ENCODE peak calls at places on chromosomes 7 and 10, in six cellular contexts. One of them, this sample, is unnamed.

GRCh38 chr7:157013602-157014549 is 3.4 kb upstream of the MNX1 start:
- ATAC-seq in A549: no peak
- ATAC-seq in upper lobe of left lung: no peak
- ATAC-seq in HepG2: peak; percentile 6
- ATAC-seq in GM12878: no peak
- ATAC-seq in K562: no peak
- ATAC-seq in this sample: no peak

GRCh38 chr10:77372400-77372799 is 265.2 kb downstream of the KCNMA1 start:
- ATAC-seq in K562: no peak
- ATAC-seq in A549: no peak
- ATAC-seq in GM12878: no peak
- ATAC-seq in upper lobe of left lung: no peak
- ATAC-seq in HepG2: no peak
- ATAC-seq in this sample: no peak

GRCh38 chr7:41096921-41097320 is 606.0 kb downstream of the INHBA start:
- ATAC-seq in HepG2: no peak
- ATAC-seq in upper lobe of left lung: no peak
- ATAC-seq in K562: no peak
- ATAC-seq in GM12878: no peak
- ATAC-seq in A549: no peak
- ATAC-seq in this sample: no peak

GRCh38 chr7:22943997-22944396 is 69.9 kb downstream of the HYCC1 start:
- ATAC-seq in HepG2: no peak
- ATAC-seq in A549: no peak
- ATAC-seq in upper lobe of left lung: no peak
- ATAC-seq in GM12878: no peak
- ATAC-seq in K562: peak; percentile 37
- ATAC-seq in this sample: peak; percentile 28

GRCh38 chr10:30784521-30784895 is 155.0 kb upstream of the LYZL2 start:
- ATAC-seq in A549: no peak
- ATAC-seq in GM12878: no peak
- ATAC-seq in K562: no peak
- ATAC-seq in upper lobe of left lung: no peak
- ATAC-seq in HepG2: no peak
- ATAC-seq in this sample: peak; percentile 31

GRCh38 chr7:17130281-17131059 is 168.0 kb upstream of the AHR start:
- ATAC-seq in HepG2: peak; percentile 96
- ATAC-seq in GM12878: no peak
- ATAC-seq in K562: no peak
- ATAC-seq in upper lobe of left lung: peak; percentile 77
- ATAC-seq in A549: peak; percentile 95
- ATAC-seq in this sample: peak; percentile 51

GRCh38 chr10:74586088-74586585 is 240.3 kb upstream of the KAT6B start:
- ATAC-seq in A549: peak; percentile 47
- ATAC-seq in HepG2: no peak
- ATAC-seq in GM12878: peak; percentile 62
- ATAC-seq in upper lobe of left lung: no peak
- ATAC-seq in K562: peak; percentile 44
- ATAC-seq in this sample: no peak

GRCh38 chr10:83917519-83918506 is 221.5 kb upstream of the GHITM start:
- ATAC-seq in GM12878: peak; percentile 93
- ATAC-seq in K562: peak; percentile 92
- ATAC-seq in upper lobe of left lung: no peak
- ATAC-seq in HepG2: peak; percentile 90
- ATAC-seq in A549: peak; percentile 80
- ATAC-seq in this sample: peak; percentile 48

GRCh38 chr7:37516610-37517108 is 68.0 kb upstream of the ELMO1 start:
- ATAC-seq in A549: peak; percentile 43
- ATAC-seq in upper lobe of left lung: no peak
- ATAC-seq in GM12878: no peak
- ATAC-seq in K562: no peak
- ATAC-seq in HepG2: no peak
- ATAC-seq in this sample: no peak

GRCh38 chr10:102611514-102612095 is 32.7 kb upstream of the TRIM8 start:
- ATAC-seq in GM12878: no peak
- ATAC-seq in upper lobe of left lung: no peak
- ATAC-seq in A549: no peak
- ATAC-seq in K562: no peak
- ATAC-seq in HepG2: no peak
- ATAC-seq in this sample: no peak

GRCh38 chr10:75294518-75294865 is 58.7 kb upstream of the COMTD1 start:
- ATAC-seq in upper lobe of left lung: peak; percentile 74
- ATAC-seq in HepG2: peak; percentile 68
- ATAC-seq in GM12878: peak; percentile 60
- ATAC-seq in A549: peak; percentile 69
- ATAC-seq in K562: peak; percentile 53
- ATAC-seq in this sample: peak; percentile 56

GRCh38 chr7:55121249-55121648 is 102.4 kb downstream of the EGFR start:
- ATAC-seq in GM12878: no peak
- ATAC-seq in K562: peak; percentile 24
- ATAC-seq in HepG2: no peak
- ATAC-seq in A549: no peak
- ATAC-seq in upper lobe of left lung: no peak
- ATAC-seq in this sample: peak; percentile 14

GRCh38 chr10:52226448-52226847 is 87.6 kb upstream of the DKK1 start:
- ATAC-seq in upper lobe of left lung: no peak
- ATAC-seq in K562: no peak
- ATAC-seq in GM12878: no peak
- ATAC-seq in HepG2: no peak
- ATAC-seq in A549: no peak
- ATAC-seq in this sample: no peak

GRCh38 chr7:92498557-92498956 is 20.8 kb upstream of the ERVW-1 start:
- ATAC-seq in upper lobe of left lung: no peak
- ATAC-seq in A549: no peak
- ATAC-seq in HepG2: no peak
- ATAC-seq in K562: no peak
- ATAC-seq in GM12878: no peak
- ATAC-seq in this sample: no peak

GRCh38 chr7:101547916-101548599 is 81.0 kb downstream of the MYL10 start:
- ATAC-seq in upper lobe of left lung: no peak
- ATAC-seq in A549: no peak
- ATAC-seq in K562: no peak
- ATAC-seq in GM12878: no peak
- ATAC-seq in HepG2: no peak
- ATAC-seq in this sample: no peak

GRCh38 chr7:99252166-99252895 is 20.3 kb upstream of the MYH16 start:
- ATAC-seq in HepG2: peak; percentile 60
- ATAC-seq in K562: peak; percentile 60
- ATAC-seq in upper lobe of left lung: no peak
- ATAC-seq in GM12878: no peak
- ATAC-seq in A549: no peak
- ATAC-seq in this sample: no peak

GRCh38 chr10:96616961-96617360 is 30.1 kb upstream of the TM9SF3 start:
- ATAC-seq in GM12878: no peak
- ATAC-seq in A549: no peak
- ATAC-seq in HepG2: no peak
- ATAC-seq in K562: no peak
- ATAC-seq in upper lobe of left lung: no peak
- ATAC-seq in this sample: no peak

GRCh38 chr10:75744242-75744641 is 312.8 kb downstream of the LRMDA start:
- ATAC-seq in A549: no peak
- ATAC-seq in upper lobe of left lung: no peak
- ATAC-seq in K562: no peak
- ATAC-seq in GM12878: no peak
- ATAC-seq in HepG2: no peak
- ATAC-seq in this sample: no peak

GRCh38 chr10:118966131-118967125 is 63.1 kb upstream of the NANOS1 start:
- ATAC-seq in HepG2: no peak
- ATAC-seq in K562: no peak
- ATAC-seq in A549: no peak
- ATAC-seq in GM12878: no peak
- ATAC-seq in upper lobe of left lung: no peak
- ATAC-seq in this sample: peak; percentile 41

GRCh38 chr10:122373713-122374112 is 795 bp upstream of the PLEKHA1 start:
- ATAC-seq in HepG2: peak; percentile 27
- ATAC-seq in upper lobe of left lung: peak; percentile 27
- ATAC-seq in GM12878: no peak
- ATAC-seq in A549: peak; percentile 31
- ATAC-seq in K562: no peak
- ATAC-seq in this sample: peak; percentile 0

GRCh38 chr10:51358227-51358626 is 283.9 kb downstream of the PRKG1 start:
- ATAC-seq in A549: no peak
- ATAC-seq in upper lobe of left lung: no peak
- ATAC-seq in GM12878: no peak
- ATAC-seq in HepG2: no peak
- ATAC-seq in K562: no peak
- ATAC-seq in this sample: no peak

GRCh38 chr7:141452911-141453310 is 98.3 kb upstream of the AGK start:
- ATAC-seq in GM12878: peak; percentile 21
- ATAC-seq in HepG2: no peak
- ATAC-seq in upper lobe of left lung: no peak
- ATAC-seq in A549: no peak
- ATAC-seq in K562: no peak
- ATAC-seq in this sample: no peak

GRCh38 chr7:33099154-33099940 is 9.9 kb downstream of the RP9 start:
- ATAC-seq in K562: no peak
- ATAC-seq in GM12878: no peak
- ATAC-seq in HepG2: no peak
- ATAC-seq in A549: no peak
- ATAC-seq in upper lobe of left lung: no peak
- ATAC-seq in this sample: no peak

GRCh38 chr7:22269963-22270362 is 87.0 kb downstream of the RAPGEF5 start:
- ATAC-seq in upper lobe of left lung: no peak
- ATAC-seq in A549: no peak
- ATAC-seq in HepG2: peak; percentile 39
- ATAC-seq in GM12878: no peak
- ATAC-seq in K562: no peak
- ATAC-seq in this sample: no peak

GRCh38 chr10:96313348-96313747 is 9.1 kb downstream of the DNTT start:
- ATAC-seq in A549: no peak
- ATAC-seq in upper lobe of left lung: no peak
- ATAC-seq in HepG2: no peak
- ATAC-seq in GM12878: no peak
- ATAC-seq in K562: no peak
- ATAC-seq in this sample: no peak

GRCh38 chr10:35607475-35608316 is 2.6 kb downstream of the GJD4 start:
- ATAC-seq in HepG2: no peak
- ATAC-seq in A549: peak; percentile 57
- ATAC-seq in GM12878: no peak
- ATAC-seq in upper lobe of left lung: peak; percentile 23
- ATAC-seq in K562: no peak
- ATAC-seq in this sample: peak; percentile 39

GRCh38 chr7:149306854-149307253 is 44.9 kb downstream of the ZNF783 start:
- ATAC-seq in A549: no peak
- ATAC-seq in upper lobe of left lung: no peak
- ATAC-seq in GM12878: no peak
- ATAC-seq in K562: no peak
- ATAC-seq in HepG2: no peak
- ATAC-seq in this sample: no peak

GRCh38 chr7:129168219-129168991 is 20.0 kb upstream of the SMO start:
- ATAC-seq in upper lobe of left lung: no peak
- ATAC-seq in HepG2: no peak
- ATAC-seq in A549: no peak
- ATAC-seq in K562: peak; percentile 36
- ATAC-seq in GM12878: no peak
- ATAC-seq in this sample: peak; percentile 13
- H3K4me3 ChIP-seq in upper lobe of left lung: no peak overlapping the region
- H3K4me3 ChIP-seq in HepG2: no peak overlapping the region
- H3K4me3 ChIP-seq in A549: no peak overlapping the region
- H3K4me3 ChIP-seq in K562: peak overlapping the region; percentile 25
- H3K4me3 ChIP-seq in GM12878: peak overlapping the region; percentile 52
- H3K4me3 ChIP-seq in this sample: no peak overlapping the region

GRCh38 chr10:124560377-124560776 is 98.8 kb downstream of the LHPP start:
- ATAC-seq in GM12878: no peak
- ATAC-seq in upper lobe of left lung: peak; percentile 46
- ATAC-seq in K562: no peak
- ATAC-seq in A549: no peak
- ATAC-seq in HepG2: no peak
- ATAC-seq in this sample: peak; percentile 93
- TF ChIP-seq EP300 in GM12878: no peak
- TF ChIP-seq EP300 in upper lobe of left lung: peak; percentile 44
- TF ChIP-seq EP300 in K562: no peak
- TF ChIP-seq EP300 in A549: no peak
- TF ChIP-seq EP300 in HepG2: no peak
- TF ChIP-seq EP300 in this sample: peak; percentile 83

GRCh38 chr10:1059902-1060301 is 3.7 kb downstream of the WDR37 start:
- ATAC-seq in K562: no peak
- ATAC-seq in upper lobe of left lung: no peak
- ATAC-seq in HepG2: no peak
- ATAC-seq in A549: no peak
- ATAC-seq in GM12878: no peak
- ATAC-seq in this sample: no peak

GRCh38 chr10:1054684-1055083 is 1.5 kb upstream of the WDR37 start:
- ATAC-seq in HepG2: no peak
- ATAC-seq in A549: no peak
- ATAC-seq in K562: no peak
- ATAC-seq in GM12878: no peak
- ATAC-seq in upper lobe of left lung: no peak
- ATAC-seq in this sample: no peak

GRCh38 chr10:1056326-1057105 is at the start of gene WDR37:
- ATAC-seq in GM12878: peak; percentile 94
- ATAC-seq in A549: peak; percentile 97
- ATAC-seq in upper lobe of left lung: peak; percentile 96
- ATAC-seq in HepG2: peak; percentile 96
- ATAC-seq in K562: peak; percentile 96
- ATAC-seq in this sample: peak; percentile 96

GRCh38 chr10:1057106-1057657 is 997 bp downstream of the WDR37 start:
- ATAC-seq in GM12878: peak; percentile 40
- ATAC-seq in HepG2: peak; percentile 39
- ATAC-seq in upper lobe of left lung: peak; percentile 40
- ATAC-seq in K562: peak; percentile 52
- ATAC-seq in A549: peak; percentile 52
- ATAC-seq in this sample: peak; percentile 2

GRCh38 chr10:1058017-1058416 is 1.8 kb downstream of the WDR37 start:
- ATAC-seq in A549: no peak
- ATAC-seq in K562: no peak
- ATAC-seq in GM12878: no peak
- ATAC-seq in upper lobe of left lung: no peak
- ATAC-seq in HepG2: peak; percentile 4
- ATAC-seq in this sample: no peak
- H3K4me3 ChIP-seq in A549: no peak overlapping the region
- H3K4me3 ChIP-seq in K562: peak overlapping the region; percentile 94
- H3K4me3 ChIP-seq in GM12878: peak overlapping the region; percentile 89
- H3K4me3 ChIP-seq in upper lobe of left lung: no peak overlapping the region
- H3K4me3 ChIP-seq in HepG2: peak overlapping the region; percentile 80
- H3K4me3 ChIP-seq in this sample: no peak overlapping the region

GRCh38 chr7:142777318-142777717 is 6.5 kb downstream of the PRSS2 start:
- ATAC-seq in A549: no peak
- ATAC-seq in upper lobe of left lung: no peak
- ATAC-seq in HepG2: no peak
- ATAC-seq in GM12878: no peak
- ATAC-seq in K562: no peak
- ATAC-seq in this sample: no peak

GRCh38 chr7:142774826-142775225 is 4.1 kb downstream of the PRSS2 start:
- ATAC-seq in upper lobe of left lung: no peak
- ATAC-seq in A549: no peak
- ATAC-seq in HepG2: no peak
- ATAC-seq in GM12878: no peak
- ATAC-seq in K562: no peak
- ATAC-seq in this sample: no peak

GRCh38 chr7:142773230-142773629 is 2.5 kb downstream of the PRSS2 start:
- ATAC-seq in A549: no peak
- ATAC-seq in HepG2: no peak
- ATAC-seq in K562: no peak
- ATAC-seq in GM12878: no peak
- ATAC-seq in upper lobe of left lung: no peak
- ATAC-seq in this sample: no peak

GRCh38 chr7:142773937-142774744 is 3.4 kb downstream of the PRSS2 start:
- ATAC-seq in upper lobe of left lung: no peak
- ATAC-seq in A549: no peak
- ATAC-seq in HepG2: no peak
- ATAC-seq in K562: no peak
- ATAC-seq in GM12878: no peak
- ATAC-seq in this sample: no peak

GRCh38 chr7:142776206-142776844 is 5.6 kb downstream of the PRSS2 start:
- ATAC-seq in GM12878: no peak
- ATAC-seq in K562: no peak
- ATAC-seq in A549: no peak
- ATAC-seq in upper lobe of left lung: no peak
- ATAC-seq in HepG2: no peak
- ATAC-seq in this sample: no peak
- TF ChIP-seq EP300 in GM12878: no peak
- TF ChIP-seq EP300 in K562: no peak
- TF ChIP-seq EP300 in A549: no peak
- TF ChIP-seq EP300 in upper lobe of left lung: no peak
- TF ChIP-seq EP300 in HepG2: no peak
- TF ChIP-seq EP300 in this sample: no peak

This sample was measured in gastroesophageal sphincter.